ENCODE peak calls at places on chromosomes 7 and 10, in eight cellular contexts. X is cardiac muscle cell, E is body of pancreas, C is GM06990, Y is epithelial cell of esophagus, R is neural progenitor cell, J is GM12865, P is uterus. L is an unnamed sample.

GRCh38 chr7:84916161-84916560 is 270.7 kb downstream of the SEMA3D start:
- DNase-seq in C (no peak), E (no peak), Y (no peak), J (no peak), X (no peak), R (no peak), P (no peak), L (no peak)

GRCh38 chr7:100464791-100465190 is 731 bp upstream of the SPACDR start:
- DNase-seq in R (no peak), Y (no peak), C (no peak), P (no peak), X (no peak), E (no peak), J (no peak), L (no peak)

GRCh38 chr7:120805636-120806388 is 52.1 kb downstream of the TSPAN12 start:
- DNase-seq in Y (peak; percentile 61), P (peak; percentile 67), R (peak; percentile 80), E (peak; percentile 69), J (peak; percentile 79), C (peak; percentile 11), X (peak; percentile 74), L (peak; percentile 45)

GRCh38 chr7:35537067-35538023 is 157.6 kb downstream of the HERPUD2 start:
- DNase-seq in Y (peak; percentile 68), P (peak; percentile 48), J (peak; percentile 73), C (peak; percentile 72), X (peak; percentile 82), R (peak; percentile 88), E (peak; percentile 85), L (peak; percentile 5)

GRCh38 chr10:5614081-5614721 is 52.2 kb downstream of the ASB13 start:
- DNase-seq in X (peak; percentile 67), J (no peak), P (no peak), Y (no peak), C (no peak), E (no peak), R (no peak), L (no peak)

GRCh38 chr7:81484266-81484665 is 285.6 kb downstream of the HGF start:
- DNase-seq in R (peak; percentile 70), Y (no peak), E (peak; percentile 38), P (peak; percentile 25), C (no peak), J (peak; percentile 20), X (peak; percentile 92), L (no peak)

GRCh38 chr10:29250066-29250465 is 38.8 kb upstream of the LYZL1 start:
- DNase-seq in J (no peak), R (no peak), C (no peak), E (no peak), Y (no peak), X (no peak), P (no peak), L (no peak)

GRCh38 chr7:333399-333776 is 43.4 kb downstream of the FOXL3 start:
- DNase-seq in C (no peak), Y (peak; percentile 35), E (peak; percentile 71), X (peak; percentile 47), P (no peak), J (no peak), R (peak; percentile 46), L (no peak)

GRCh38 chr10:101565936-101566332 is 22.1 kb downstream of the POLL start:
- DNase-seq in J (no peak), R (no peak), Y (no peak), P (no peak), C (no peak), E (no peak), X (no peak), L (no peak)
- TF ChIP-seq CTCF in J (no peak), R (no peak), Y (no peak), P (no peak), C (no peak), E (no peak), X (no peak), L (no peak)

DNA sequence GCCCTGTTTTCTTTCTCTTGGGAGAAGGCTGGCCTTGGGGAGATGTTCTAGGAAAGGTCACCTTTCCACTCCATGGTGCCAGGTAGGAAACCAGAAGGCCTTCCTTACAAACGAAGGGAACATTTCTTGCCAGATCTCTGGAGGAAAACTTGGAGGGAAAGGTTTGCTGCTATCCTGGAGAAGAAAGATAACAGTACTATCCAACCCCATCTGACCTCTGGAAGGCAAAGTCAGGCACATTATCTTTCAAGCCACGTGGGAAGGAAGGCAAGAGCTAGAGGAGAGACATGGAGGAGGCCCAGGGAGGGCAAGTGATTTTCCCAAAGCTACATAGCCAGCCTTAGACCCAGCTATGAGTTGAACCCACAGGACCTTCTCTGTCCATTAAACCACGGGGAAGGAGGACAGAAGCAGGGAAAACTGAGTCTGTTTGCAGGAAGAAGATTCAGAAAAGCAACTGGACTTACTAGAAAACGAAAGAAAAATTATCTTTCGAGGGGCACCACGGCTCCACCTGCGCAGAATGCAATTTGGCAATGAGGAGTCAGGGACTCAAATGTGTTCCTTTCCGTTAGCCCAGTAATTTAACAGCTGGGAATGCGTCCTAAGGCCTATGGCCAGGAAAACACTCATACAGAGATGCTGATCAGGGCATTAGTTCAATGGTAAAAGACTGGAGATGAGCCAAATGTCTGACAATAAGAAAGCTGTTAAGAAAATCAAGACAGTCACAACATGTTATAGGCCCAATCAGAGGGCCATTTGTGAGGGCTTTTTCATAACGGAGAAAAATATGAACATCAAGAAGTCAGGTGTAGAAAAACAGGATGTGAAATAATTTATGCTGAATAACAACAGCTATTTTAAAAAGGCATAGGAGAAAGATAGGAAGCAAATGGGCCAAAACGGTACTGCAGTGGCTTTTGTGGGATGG is 32.0 kb upstream of the PSAP start:
- DNase-seq in J (no peak), Y (no peak), R (no peak), E (no peak), X (peak; percentile 19), C (no peak), P (no peak), L (no peak)
- H3K4me3 ChIP-seq in J (no peak overlapping the region), Y (no peak overlapping the region), R (no peak overlapping the region), E (no peak overlapping the region), X (no peak overlapping the region), C (no peak overlapping the region), P (no peak overlapping the region), L (no peak overlapping the region)

GRCh38 chr7:142359694-142360279 is 101.9 kb upstream of the PRSS58 start:
- DNase-seq in Y (no peak), X (peak; percentile 24), E (no peak), C (no peak), P (no peak), J (no peak), R (no peak), L (no peak)

GRCh38 chr7:142356166-142356565 is 98.3 kb upstream of the PRSS58 start:
- DNase-seq in E (no peak), J (no peak), Y (no peak), R (no peak), C (no peak), X (no peak), P (no peak), L (no peak)

GRCh38 chr7:142362349-142362748 is 104.5 kb upstream of the PRSS58 start:
- DNase-seq in X (no peak), C (no peak), J (no peak), P (no peak), E (no peak), R (no peak), Y (no peak), L (no peak)

GRCh38 chr7:142355328-142355727 is 97.5 kb upstream of the PRSS58 start:
- DNase-seq in J (no peak), P (no peak), R (no peak), Y (peak; percentile 63), E (no peak), X (no peak), C (no peak), L (no peak)

GRCh38 chr7:142357953-142358520 is 100.2 kb upstream of the PRSS58 start:
- DNase-seq in E (peak; percentile 20), X (peak; percentile 86), R (peak; percentile 58), C (peak; percentile 16), Y (peak; percentile 84), J (peak; percentile 68), P (no peak), L (peak; percentile 16)
- TF ChIP-seq CTCF in E (peak; percentile 63), X (peak; percentile 84), R (peak; percentile 78), C (peak; percentile 88), Y (peak; percentile 89), J (peak; percentile 75), P (no peak), L (peak; percentile 76)

DNA sequence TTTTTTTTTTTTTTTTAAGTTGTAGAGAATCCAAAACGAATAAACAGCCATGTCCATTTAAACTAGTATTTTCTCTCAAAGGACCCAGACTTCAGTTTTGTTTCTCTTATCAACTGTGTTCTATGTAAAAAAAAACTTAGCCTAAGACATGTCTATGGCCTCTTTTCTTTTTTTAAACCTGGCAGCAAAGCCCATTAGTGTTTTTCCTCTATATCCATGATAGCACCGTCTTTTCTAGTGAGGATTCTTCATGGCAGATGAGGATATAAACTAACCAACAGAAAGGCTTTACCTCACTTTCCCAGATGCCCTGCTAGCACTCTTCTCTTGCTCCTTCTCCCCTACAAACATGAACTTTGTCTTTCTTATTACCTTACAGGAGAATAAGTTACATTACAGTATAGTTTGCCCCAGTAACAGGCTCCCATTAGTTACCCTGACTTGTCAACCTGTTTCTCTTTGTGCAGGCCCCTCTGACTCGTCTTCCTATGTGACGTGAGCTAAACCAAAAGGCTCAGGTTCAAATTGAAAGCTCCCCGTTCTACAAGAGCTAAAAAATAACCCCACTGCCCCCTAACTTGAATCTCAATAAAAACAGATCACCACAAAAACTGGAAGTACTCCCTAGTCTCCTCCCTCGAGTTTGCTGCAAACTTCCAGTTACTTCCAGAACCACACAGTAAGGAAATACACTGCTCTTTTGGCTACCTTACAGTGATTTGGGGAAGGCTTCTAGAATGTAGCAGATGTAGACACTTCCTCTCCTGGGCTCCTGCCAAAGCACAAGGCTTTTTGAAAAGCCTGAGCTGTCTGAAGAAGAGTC is 20.1 kb downstream of the P4HA1 start:
- DNase-seq in J (peak; percentile 42), Y (no peak), X (peak; percentile 93), P (peak; percentile 77), C (no peak), E (peak; percentile 62), R (no peak), L (no peak)
- H3K4me3 ChIP-seq in J (no peak overlapping the region), Y (no peak overlapping the region), X (no peak overlapping the region), P (no peak overlapping the region), C (peak overlapping the region; percentile 7), E (no peak overlapping the region), R (no peak overlapping the region), L (no peak overlapping the region)